ENCODE peak calls at places on chromosomes 2 and 18, in four cellular contexts. A is H1, M is K562, I is GM12891. C is an unnamed sample.
A peak's percentile ranks its signal among the peaks of the same experiment; 100 is the strongest.

GRCh38 chr2:212227755-212228154 is 310.8 kb downstream of the ERBB4 start:
- DNase-seq in M (no peak), A (no peak), I (no peak), C (no peak)

GRCh38 chr2:240465268-240465764 is 29.9 kb downstream of the GPC1 start:
- DNase-seq in A (no peak), M (no peak), I (no peak), C (no peak)

GRCh38 chr2:226466589-226466988 is 333.0 kb downstream of the IRS1 start:
- DNase-seq in I (no peak), M (no peak), A (no peak), C (no peak)

GRCh38 chr2:195657634-195658540 is 861 bp downstream of the SLC39A10 start:
- DNase-seq in A (no peak), M (peak; percentile 62), I (peak; percentile 14), C (peak; percentile 18)

GRCh38 chr2:239526666-239527415 is 126.0 kb upstream of the HDAC4 start:
- DNase-seq in M (no peak), A (no peak), I (no peak), C (no peak)

GRCh38 chr2:232410238-232410900 is 3.7 kb downstream of the ALPG start:
- DNase-seq in A (no peak), I (no peak), M (no peak), C (no peak)

GRCh38 chr2:108367776-108368175 is 10.0 kb upstream of the SULT1C4 start:
- DNase-seq in A (no peak), I (no peak), M (no peak), C (no peak)

GRCh38 chr2:48323146-48323545 is 206.8 kb upstream of the STON1 start:
- DNase-seq in A (no peak), M (no peak), I (no peak), C (no peak)

GRCh38 chr2:240215676-240216051 is 75.2 kb upstream of the OTOS start:
- DNase-seq in M (no peak), I (no peak), A (no peak), C (no peak)

GRCh38 chr18:48829443-48830149 is 121.2 kb downstream of the SMAD7 start:
- DNase-seq in A (no peak), I (no peak), M (no peak), C (no peak)

GRCh38 chr2:232239956-232240681 is 138.4 kb upstream of the ALPP start:
- DNase-seq in I (no peak), M (no peak), A (no peak), C (no peak)

GRCh38 chr2:46351388-46352141 is 54.4 kb downstream of the EPAS1 start:
- DNase-seq in I (no peak), M (no peak), A (no peak), C (no peak)

GRCh38 chr2:237627463-237628321 is at the start of gene LRRFIP1:
- DNase-seq in I (peak; percentile 35), M (no peak), A (no peak), C (no peak)

GRCh38 chr18:75203456-75204261 is 5.3 kb downstream of the PTGR3 start:
- DNase-seq in A (no peak), I (no peak), M (no peak), C (no peak)

GRCh38 chr2:24821433-24821891 is 28.2 kb downstream of the CENPO start:
- DNase-seq in I (no peak), M (no peak), A (no peak), C (peak; percentile 6)

GRCh38 chr18:76491801-76492668 is 3.0 kb downstream of the ZNF516 start:
- DNase-seq in M (no peak), I (no peak), A (no peak), C (no peak)

GRCh38 chr18:76492669-76493212 is 2.3 kb downstream of the ZNF516 start:
- DNase-seq in A (peak; percentile 93), I (peak; percentile 81), M (peak; percentile 87), C (peak; percentile 77)

GRCh38 chr18:76490701-76491171 is 4.3 kb downstream of the ZNF516 start:
- DNase-seq in M (no peak), A (no peak), I (peak; percentile 34), C (no peak)

GRCh38 chr18:76490040-76490439 is 5.0 kb downstream of the ZNF516 start:
- DNase-seq in I (no peak), M (no peak), A (no peak), C (no peak)

GRCh38 chr18:76491436-76491800 is 3.6 kb downstream of the ZNF516 start:
- DNase-seq in I (peak; percentile 61), A (no peak), M (peak; percentile 46), C (peak; percentile 46)
- TF ChIP-seq POLR2A in I (no peak), A (no peak), M (no peak), C (no peak)

GRCh38 chr2:151774506-151774905 is 40.2 kb upstream of the NEB start:
- DNase-seq in M (no peak), A (no peak), I (no peak), C (no peak)
- TF ChIP-seq POLR2AphosphoS5 in M (no peak), A (no peak), I (no peak), C (no peak)

DNA sequence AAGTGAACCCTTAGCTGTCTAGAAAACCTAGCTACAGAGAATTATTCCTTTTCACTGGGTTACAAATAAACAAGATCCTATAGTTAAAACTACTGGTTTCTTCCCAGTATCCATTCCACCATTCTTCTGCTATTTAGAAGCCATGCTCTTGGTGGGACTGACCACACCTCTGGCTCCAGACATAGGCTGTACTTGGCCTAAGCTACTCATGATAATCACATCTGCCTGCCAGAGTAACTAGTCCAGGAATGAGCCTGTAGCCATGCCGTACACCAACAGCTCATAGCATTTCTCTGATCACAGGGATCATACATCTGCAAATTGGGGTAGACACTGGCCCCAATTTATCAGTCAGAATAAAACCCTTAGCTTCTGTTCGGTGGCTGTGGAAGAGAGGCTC is 33.7 kb downstream of the NABP1 start:
- DNase-seq in A (no peak), M (no peak), I (no peak), C (no peak)
- TF ChIP-seq TAF1 in A (no peak), M (no peak), I (no peak), C (no peak)

GRCh38 chr2:174599310-174599941 is 1.8 kb upstream of the WIPF1 start:
- DNase-seq in M (no peak), I (no peak), A (no peak), C (no peak)

GRCh38 chr2:174595904-174596397 is 1.7 kb downstream of the WIPF1 start:
- DNase-seq in M (no peak), A (no peak), I (no peak), C (no peak)

GRCh38 chr2:174596994-174597346 is 634 bp downstream of the WIPF1 start:
- DNase-seq in I (no peak), M (no peak), A (no peak), C (no peak)

GRCh38 chr2:174595415-174595814 is 2.2 kb downstream of the WIPF1 start:
- DNase-seq in I (no peak), M (no peak), A (no peak), C (no peak)

DNA sequence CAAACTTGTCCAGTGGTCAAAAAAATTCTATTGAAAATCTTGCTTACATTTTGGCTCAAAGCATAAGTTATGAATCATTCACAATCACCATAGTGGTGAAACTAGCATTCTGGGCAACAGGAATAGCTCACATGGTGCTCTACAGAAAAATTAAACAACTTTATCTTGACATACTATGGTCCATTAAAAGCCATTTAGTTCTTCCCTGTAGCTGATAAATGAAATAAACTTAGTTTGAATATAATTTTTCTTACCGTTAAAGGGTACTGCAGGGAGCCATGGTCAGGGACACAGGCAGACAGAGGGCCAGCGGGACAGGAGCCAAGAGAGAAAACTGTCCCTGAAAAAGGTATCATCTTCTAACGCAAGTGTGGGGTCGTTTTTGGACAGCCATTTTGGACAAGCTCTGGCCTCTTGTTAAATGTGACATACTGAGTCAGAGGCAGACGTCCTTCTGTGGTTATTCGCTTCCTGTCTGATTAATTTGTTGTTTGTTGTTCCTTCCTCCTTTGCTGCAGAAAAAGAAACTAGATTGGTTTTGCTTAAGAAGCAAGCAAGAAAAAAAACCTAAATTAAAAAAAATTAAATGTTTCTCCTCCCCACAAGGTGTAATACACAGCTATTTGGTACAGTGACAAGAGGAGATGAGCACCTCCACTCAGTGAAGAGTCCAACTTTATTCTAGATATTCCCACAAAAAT is at the start of gene WIPF1:
- DNase-seq in M (no peak), I (no peak), A (no peak), C (peak; percentile 29)
- TF ChIP-seq POLR2A in M (no peak), I (peak; percentile 94), A (no peak), C (peak; percentile 90)

GRCh38 chr2:165889158-165889557 is 64.4 kb downstream of the TTC21B start:
- DNase-seq in I (no peak), A (no peak), M (no peak), C (no peak)
- TF ChIP-seq POLR2AphosphoS5 in I (no peak), A (no peak), M (no peak), C (no peak)